ENCODE peak calls at places on chromosomes 1 and 21, in eight cellular contexts. K is substantia nigra; L is NCI-H1092; O is heart left ventricle; J is NCI-H510A treated with DMSO at 0.1 percent for 48 hours; N is NCI-H2029; Z is naive thymus-derived CD4-positive, alpha-beta T cell; T is stimulated activated CD8-positive, alpha-beta memory T cell treated with anti-CD3 and anti-CD28 coated beads, Interleukin-4, amount 100 ng/mL, for 1 hour. U is an unnamed sample.

GRCh38 chr1:34460193-34460592 is 283.5 kb downstream of the C1orf94 start:
- DNase-seq in L (peak; percentile 11), Z (peak; percentile 50), N (peak; percentile 25), K (no peak), J (peak; percentile 93), O (peak; percentile 10), T (no peak), U (peak; percentile 42)

GRCh38 chr1:121538943-121539575 is 354.3 kb downstream of the SRGAP2C start:
- DNase-seq in K (no peak), L (no peak), O (no peak), N (no peak), T (no peak), Z (no peak), J (no peak), U (no peak)

GRCh38 chr1:13766906-13767564 is 67.0 kb downstream of the PRDM2 start:
- DNase-seq in N (no peak), O (no peak), T (no peak), L (no peak), Z (no peak), J (no peak), K (no peak), U (no peak)

GRCh38 chr1:22508329-22508728 is 55.0 kb upstream of the EPHA8 start:
- DNase-seq in Z (no peak), K (no peak), N (peak; percentile 85), T (no peak), J (peak; percentile 95), O (no peak), L (peak; percentile 75), U (no peak)

GRCh38 chr1:10555635-10556429 is 81.1 kb downstream of the PEX14 start:
- DNase-seq in K (no peak), O (no peak), L (no peak), T (no peak), N (no peak), J (peak; percentile 97), Z (no peak), U (no peak)

GRCh38 chr21:45098867-45099266 is 24.5 kb downstream of the ADARB1 start:
- DNase-seq in O (no peak), J (no peak), K (no peak), L (no peak), T (no peak), Z (no peak), N (no peak), U (no peak)

GRCh38 chr21:42669069-42669468 is 15.6 kb downstream of the PDE9A start:
- DNase-seq in K (no peak), J (no peak), N (no peak), T (no peak), L (no peak), Z (no peak), O (no peak), U (peak; percentile 61)

GRCh38 chr1:15948091-15948591 is 27.8 kb downstream of the ZBTB17 start:
- DNase-seq in L (no peak), Z (no peak), K (no peak), J (no peak), O (peak; percentile 6), T (no peak), N (no peak), U (no peak)

GRCh38 chr21:34200288-34200905 is 127.0 kb downstream of the MRPS6 start:
- DNase-seq in L (no peak), Z (no peak), K (no peak), O (no peak), N (no peak), J (no peak), T (no peak), U (no peak)

GRCh38 chr1:102191723-102192122 is 195.0 kb upstream of the OLFM3 start:
- DNase-seq in Z (no peak), N (no peak), T (no peak), L (peak; percentile 18), J (peak; percentile 82), K (no peak), O (peak; percentile 8), U (no peak)

GRCh38 chr1:94095744-94096469 is 25.0 kb downstream of the ABCA4 start:
- DNase-seq in N (no peak), K (no peak), T (no peak), L (no peak), J (no peak), O (peak; percentile 64), Z (no peak), U (peak; percentile 64)

GRCh38 chr1:74010206-74010605 is 187.8 kb downstream of the LRRIQ3 start:
- DNase-seq in J (no peak), T (no peak), L (no peak), K (no peak), O (no peak), N (peak; percentile 77), Z (no peak), U (no peak)

GRCh38 chr1:96730574-96731298 is 9.2 kb downstream of the PTBP2 start:
- DNase-seq in N (no peak), Z (no peak), J (no peak), L (no peak), T (no peak), O (no peak), K (no peak), U (no peak)

GRCh38 chr1:30365596-30365995 is 357.8 kb downstream of the MATN1 start:
- DNase-seq in L (no peak), T (no peak), J (no peak), N (no peak), K (no peak), O (no peak), Z (no peak), U (no peak)

GRCh38 chr1:1941211-1941841 is 22.2 kb upstream of the TMEM52 start:
- DNase-seq in L (no peak), N (no peak), K (no peak), Z (no peak), T (no peak), J (no peak), O (no peak), U (peak; percentile 13)

GRCh38 chr21:43884012-43884860 is 19.2 kb downstream of the AGPAT3 start:
- DNase-seq in L (no peak), Z (peak; percentile 41), J (peak; percentile 67), T (no peak), O (no peak), K (no peak), N (peak; percentile 53), U (no peak)

GRCh38 chr1:50105430-50105829 is 3.3 kb upstream of the ELAVL4 start:
- DNase-seq in Z (no peak), L (peak; percentile 32), T (no peak), K (no peak), O (no peak), J (no peak), N (no peak), U (no peak)

GRCh38 chr21:42455196-42455595 is 40.8 kb downstream of the RSPH1 start:
- DNase-seq in K (no peak), Z (no peak), T (no peak), O (no peak), J (no peak), N (no peak), L (no peak), U (no peak)

GRCh38 chr1:12179111-12179519 is 12.3 kb downstream of the TNFRSF1B start:
- DNase-seq in J (no peak), O (no peak), L (no peak), Z (peak; percentile 77), K (no peak), N (no peak), T (peak; percentile 72), U (no peak)

GRCh38 chr21:21345872-21346271 is 347.7 kb downstream of the NCAM2 start:
- DNase-seq in J (no peak), L (no peak), Z (no peak), O (no peak), K (no peak), T (no peak), N (no peak), U (no peak)

GRCh38 chr1:180169641-180170155 is 15.0 kb downstream of the QSOX1 start:
- DNase-seq in O (no peak), T (no peak), K (no peak), J (no peak), N (no peak), L (no peak), Z (no peak), U (no peak)

GRCh38 chr1:207124389-207124788 is 20.4 kb downstream of the C4BPA start:
- DNase-seq in N (no peak), Z (no peak), J (no peak), O (no peak), T (no peak), L (no peak), K (no peak), U (no peak)

GRCh38 chr1:248821101-248821500 is 4.6 kb downstream of the SH3BP5L start:
- DNase-seq in N (no peak), K (no peak), T (no peak), Z (peak; percentile 15), J (no peak), O (no peak), L (no peak), U (no peak)

GRCh38 chr1:73701816-73702215 is 496.2 kb downstream of the LRRIQ3 start:
- DNase-seq in T (no peak), Z (no peak), L (no peak), K (no peak), J (no peak), N (no peak), O (no peak), U (no peak)

GRCh38 chr1:65330021-65330420 is 20.7 kb downstream of the DNAJC6 start:
- DNase-seq in T (no peak), K (no peak), L (no peak), O (no peak), N (no peak), Z (no peak), J (no peak), U (no peak)

GRCh38 chr21:15301736-15302135 is 236.9 kb upstream of the NRIP1 start:
- DNase-seq in T (no peak), N (no peak), L (no peak), K (no peak), Z (no peak), J (no peak), O (no peak), U (no peak)

GRCh38 chr1:38942664-38943428 is 1.2 kb upstream of the RHBDL2 start:
- DNase-seq in T (no peak), Z (no peak), L (no peak), O (no peak), K (no peak), N (no peak), J (no peak), U (no peak)

U was measured in Right ventricle myocardium superior.